ENCODE peak calls at places on chromosome 9, in ten cellular contexts. J, N, U, L, D, H, W, X, I and V are unnamed samples.
A peak's percentile ranks its signal among the peaks of the same experiment; 100 is the strongest.

GRCh38 chr9:105694848-105695581 is 674 bp downstream of the TMEM38B start:
- DNase-seq in D (peak; percentile 26), U (peak; percentile 16), J (peak; percentile 76), N (peak; percentile 43), L (peak; percentile 79), I (peak; percentile 50), W (peak; percentile 60), H (peak; percentile 78), X (peak; percentile 64), V (peak; percentile 51)

GRCh38 chr9:22165144-22165543 is 156.0 kb upstream of the CDKN2B start:
- DNase-seq in L (no peak), D (no peak), N (no peak), W (no peak), H (no peak), U (no peak), X (no peak), J (no peak), I (no peak), V (no peak)

GRCh38 chr9:117970276-117970675 is 266.1 kb downstream of the TLR4 start:
- DNase-seq in N (no peak), D (no peak), U (no peak), I (no peak), J (no peak), L (no peak), X (no peak), H (no peak), W (no peak), V (no peak)

GRCh38 chr9:94554439-94555331 is at the start of gene PCAT7:
- DNase-seq in D (peak; percentile 24), W (peak; percentile 90), X (peak; percentile 75), H (peak; percentile 93), L (no peak), N (peak; percentile 78), J (peak; percentile 87), I (peak; percentile 84), U (no peak), V (no peak)

GRCh38 chr9:133515615-133516255 is 9.0 kb downstream of the MYMK start:
- DNase-seq in H (no peak), W (no peak), U (no peak), D (no peak), N (no peak), J (no peak), X (no peak), I (no peak), L (no peak), V (no peak)

GRCh38 chr9:95626885-95627558 is 110.3 kb upstream of the PTCH1 start:
- DNase-seq in D (no peak), U (no peak), L (no peak), N (peak; percentile 75), W (no peak), I (no peak), X (no peak), J (peak; percentile 48), H (no peak), V (no peak)

GRCh38 chr9:120441446-120442279 is 138.3 kb downstream of the CDK5RAP2 start:
- DNase-seq in D (peak; percentile 96), W (no peak), X (no peak), L (no peak), H (no peak), N (no peak), J (no peak), U (no peak), I (no peak), V (no peak)

GRCh38 chr9:114691046-114691955 is 9.3 kb upstream of the TEX48 start:
- DNase-seq in L (no peak), I (no peak), D (peak; percentile 88), W (no peak), X (no peak), H (no peak), U (peak; percentile 17), J (no peak), N (peak; percentile 32), V (no peak)

GRCh38 chr9:22976454-22976853 is 529.8 kb downstream of the DMRTA1 start:
- DNase-seq in J (no peak), H (no peak), N (no peak), U (no peak), X (no peak), W (no peak), D (no peak), L (no peak), I (no peak), V (no peak)

GRCh38 chr9:122033775-122034373 is 59.2 kb downstream of the TTLL11 start:
- DNase-seq in U (no peak), N (no peak), W (no peak), X (no peak), J (no peak), D (no peak), L (no peak), H (no peak), I (no peak), V (no peak)
- H3K27ac ChIP-seq in U (no peak overlapping the region), N (no peak overlapping the region), W (no peak overlapping the region), X (no peak overlapping the region), J (no peak overlapping the region), D (no peak overlapping the region), L (no peak overlapping the region), H (no peak overlapping the region), I (no peak overlapping the region), V (no peak overlapping the region)

DNA sequence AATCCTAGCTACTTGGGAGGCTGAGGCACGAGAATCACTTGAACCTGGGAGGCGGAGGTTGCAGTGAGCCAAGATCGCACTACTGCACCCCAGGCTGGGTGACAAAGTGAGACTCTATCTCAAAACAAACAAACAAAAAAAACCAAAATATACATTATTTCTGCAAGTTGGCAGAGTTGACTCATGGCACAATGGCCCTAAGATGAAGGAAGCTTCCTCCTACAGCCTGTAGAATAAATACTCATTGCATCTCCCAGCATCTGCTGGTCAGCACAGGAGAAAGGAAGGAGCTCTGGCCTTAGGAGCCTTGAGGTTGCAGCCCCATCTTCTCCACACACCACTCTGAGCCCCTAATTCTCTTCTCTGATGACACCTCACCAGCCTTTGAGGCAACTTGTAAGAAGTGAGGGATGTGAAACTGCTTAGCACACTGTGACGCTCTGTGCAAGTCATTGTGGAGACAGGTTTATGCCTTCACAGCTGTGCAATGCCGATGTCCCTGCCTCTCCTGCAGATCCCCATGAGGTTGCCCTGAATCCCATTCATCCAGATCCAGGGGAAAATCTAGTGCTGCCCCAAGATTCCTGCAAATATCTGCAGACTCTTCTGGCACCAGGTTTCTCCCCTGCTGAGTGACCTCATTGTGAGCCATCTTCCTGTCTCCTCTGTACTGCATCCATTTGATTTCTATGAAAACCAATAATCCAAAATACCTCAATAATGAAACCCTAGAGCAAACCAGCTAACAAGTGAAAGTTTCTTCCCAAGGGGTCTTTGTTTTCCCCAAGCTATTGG is 65.3 kb upstream of the TGFBR1 start:
- DNase-seq in W (no peak), L (no peak), D (no peak), J (no peak), N (no peak), U (no peak), I (no peak), H (no peak), X (no peak), V (no peak)
- H3K27ac ChIP-seq in W (peak overlapping the region; percentile 44), L (no peak overlapping the region), D (peak overlapping the region; percentile 86), J (no peak overlapping the region), N (no peak overlapping the region), U (no peak overlapping the region), I (no peak overlapping the region), H (no peak overlapping the region), X (no peak overlapping the region), V (no peak overlapping the region)

DNA sequence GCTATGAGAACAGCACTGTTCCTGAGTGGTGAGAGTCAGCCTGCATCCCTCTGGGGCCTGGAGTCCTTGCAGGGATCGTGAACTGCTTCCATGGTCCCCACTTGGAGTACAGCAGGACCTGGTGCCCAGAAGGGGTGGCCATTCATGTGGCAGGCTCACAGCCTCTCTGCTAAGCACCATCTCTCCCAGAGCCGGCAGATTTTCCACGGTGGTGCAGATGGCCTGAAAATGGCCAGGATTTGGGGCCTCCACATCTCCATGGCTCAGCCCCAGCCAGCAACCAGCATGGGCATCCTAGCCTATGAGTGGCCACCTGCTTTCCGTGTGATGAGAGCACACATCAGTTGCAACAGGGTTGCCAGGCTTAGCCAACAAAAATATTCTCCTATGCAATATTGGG is 33.9 kb upstream of the SEMA4D start:
- DNase-seq in J (no peak), W (peak; percentile 1), D (no peak), H (no peak), L (no peak), N (no peak), I (no peak), U (no peak), X (no peak), V (no peak)
- H3K27ac ChIP-seq in J (no peak overlapping the region), W (no peak overlapping the region), D (no peak overlapping the region), H (no peak overlapping the region), L (no peak overlapping the region), N (no peak overlapping the region), I (no peak overlapping the region), U (no peak overlapping the region), X (no peak overlapping the region), V (peak overlapping the region; percentile 66)

GRCh38 chr9:126666155-126666803 is 52.6 kb downstream of the LMX1B start:
- DNase-seq in W (no peak), D (no peak), L (no peak), X (no peak), I (no peak), N (no peak), J (no peak), H (peak; percentile 41), U (no peak), V (no peak)
- H3K27ac ChIP-seq in W (no peak overlapping the region), D (no peak overlapping the region), L (no peak overlapping the region), X (no peak overlapping the region), I (no peak overlapping the region), N (no peak overlapping the region), J (no peak overlapping the region), H (no peak overlapping the region), U (no peak overlapping the region), V (no peak overlapping the region)

GRCh38 chr9:82333671-82334070 is 345.1 kb downstream of the SPATA31D1 start:
- DNase-seq in W (no peak), J (no peak), N (no peak), H (no peak), L (no peak), I (no peak), D (no peak), U (no peak), X (no peak), V (no peak)
- H3K27ac ChIP-seq in W (no peak overlapping the region), J (no peak overlapping the region), N (no peak overlapping the region), H (no peak overlapping the region), L (no peak overlapping the region), I (no peak overlapping the region), D (no peak overlapping the region), U (no peak overlapping the region), X (peak overlapping the region; percentile 91), V (no peak overlapping the region)

DNA sequence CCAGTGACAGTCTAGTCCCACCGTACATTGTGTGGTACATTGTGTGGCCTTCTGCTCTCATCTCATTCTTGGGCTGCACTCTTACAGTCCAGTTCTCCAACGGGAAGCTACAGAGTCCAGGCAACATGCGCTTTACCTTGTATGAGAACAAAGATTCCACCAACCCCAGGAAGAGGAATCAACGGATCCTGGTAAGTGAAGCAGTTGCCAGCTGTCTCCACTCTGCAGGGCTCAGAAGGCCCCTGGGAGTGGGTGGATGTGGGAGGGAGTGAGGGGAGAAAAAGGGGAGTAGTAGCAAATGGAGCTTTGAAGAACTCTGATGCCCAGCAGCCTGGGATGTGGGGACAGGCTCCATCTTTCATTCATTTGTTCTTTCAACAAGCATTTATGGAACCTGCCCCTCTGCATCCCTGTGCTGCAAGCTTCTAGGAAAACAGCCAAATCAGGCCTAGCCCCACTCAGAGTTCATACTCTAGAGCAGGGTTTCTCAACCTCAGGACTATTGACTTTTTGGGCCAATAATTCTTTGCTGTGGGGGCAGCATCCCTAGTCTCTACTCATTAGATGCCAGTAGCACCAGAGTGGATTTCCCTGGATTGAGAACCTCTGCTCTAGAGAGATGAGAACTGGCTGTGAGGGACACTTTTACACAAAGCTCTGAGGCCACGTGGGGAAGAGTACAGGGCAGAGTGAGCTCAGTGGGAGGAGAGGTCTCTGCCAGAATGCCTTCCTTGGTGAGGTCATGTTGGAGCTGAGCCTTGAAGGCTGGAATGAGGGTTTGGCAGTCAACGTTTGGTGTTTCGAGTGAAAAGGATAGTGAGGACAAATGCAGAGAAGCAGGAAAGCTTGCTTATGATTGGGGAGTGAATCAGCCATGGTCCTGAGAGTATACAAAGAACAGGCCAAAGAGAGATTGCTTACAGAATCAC is 1.1 kb downstream of the POLR1E start:
- DNase-seq in L (peak; percentile 60), D (peak; percentile 78), N (peak; percentile 32), H (no peak), X (no peak), J (no peak), U (no peak), W (no peak), I (no peak), V (peak; percentile 35)
- H3K27ac ChIP-seq in L (no peak overlapping the region), D (peak overlapping the region; percentile 47), N (peak overlapping the region; percentile 83), H (no peak overlapping the region), X (peak overlapping the region; percentile 56), J (peak overlapping the region; percentile 83), U (no peak overlapping the region), W (peak overlapping the region; percentile 94), I (peak overlapping the region; percentile 64), V (peak overlapping the region; percentile 70)